ENCODE peak calls at places on chromosomes 7 and 10, in eight cellular contexts. M is GM06990, F is Calu3, R is omental fat pad, X is GM12864, W is fibroblast of the aortic adventitia, B is GM13977, Q is astrocyte of the spinal cord. U is an unnamed sample.

GRCh38 chr10:112280205-112280921 is 2.8 kb upstream of the TECTB start:
- DNase-seq in M (no peak), F (no peak), R (no peak), X (no peak), W (no peak), B (no peak), Q (no peak), U (no peak)

GRCh38 chr7:1395211-1396070 is 63.8 kb downstream of the MICALL2 start:
- DNase-seq in M (no peak), F (no peak), R (no peak), X (no peak), W (no peak), B (no peak), Q (no peak), U (no peak)

GRCh38 chr10:69816963-69817605 is 15.4 kb downstream of the COL13A1 start:
- DNase-seq in M (no peak), F (no peak), R (no peak), X (no peak), W (no peak), B (no peak), Q (no peak), U (peak)

GRCh38 chr10:50375051-50375452 is 123.7 kb upstream of the ASAH2 start:
- DNase-seq in M (no peak), F (peak), R (no peak), X (no peak), W (no peak), B (no peak), Q (no peak), U (no peak)

GRCh38 chr10:10831085-10831484 is 186.6 kb upstream of the CELF2 start:
- DNase-seq in M (no peak), F (no peak), R (peak), X (no peak), W (peak), B (no peak), Q (peak), U (no peak)

GRCh38 chr10:6145414-6145978 is 56.7 kb downstream of the RBM17 start:
- DNase-seq in M (no peak), F (no peak), R (no peak), X (no peak), W (no peak), B (no peak), Q (no peak), U (no peak)

GRCh38 chr10:26555719-26556368 is 117.7 kb downstream of the APBB1IP start:
- DNase-seq in M (no peak), F (peak), R (peak), X (no peak), W (peak), B (no peak), Q (peak), U (no peak)

GRCh38 chr7:39971924-39972323 is 21.9 kb downstream of the CDK13 start:
- DNase-seq in M (peak), F (no peak), R (no peak), X (no peak), W (no peak), B (no peak), Q (no peak), U (no peak)

GRCh38 chr7:40057292-40057691 is 77.1 kb downstream of the MPLKIP start:
- DNase-seq in M (no peak), F (no peak), R (no peak), X (no peak), W (peak), B (no peak), Q (peak), U (no peak)

GRCh38 chr7:139133335-139134139 is 24.0 kb upstream of the ZC3HAV1 start:
- DNase-seq in M (peak), F (peak), R (peak), X (peak), W (peak), B (peak), Q (peak), U (peak)

GRCh38 chr10:77287647-77288120 is 349.9 kb downstream of the KCNMA1 start:
- DNase-seq in M (no peak), F (peak), R (no peak), X (no peak), W (no peak), B (no peak), Q (no peak), U (no peak)

GRCh38 chr10:31515819-31516402 is 196.9 kb downstream of the ZEB1 start:
- DNase-seq in M (no peak), F (no peak), R (no peak), X (no peak), W (peak), B (no peak), Q (no peak), U (no peak)

GRCh38 chr10:3746634-3747033 is 38.4 kb downstream of the KLF6 start:
- DNase-seq in M (no peak), F (no peak), R (no peak), X (no peak), W (no peak), B (no peak), Q (no peak), U (no peak)

GRCh38 chr10:56551037-56551436 is 190.0 kb upstream of the ZWINT start:
- DNase-seq in M (no peak), F (no peak), R (no peak), X (no peak), W (no peak), B (no peak), Q (no peak), U (no peak)

GRCh38 chr10:30055094-30055701 is 4.2 kb downstream of the JCAD start:
- DNase-seq in M (no peak), F (no peak), R (no peak), X (no peak), W (no peak), B (no peak), Q (no peak), U (no peak)

GRCh38 chr10:71036279-71036535 is 147.8 kb upstream of the PCBD1 start:
- DNase-seq in M (no peak), F (no peak), R (no peak), X (no peak), W (no peak), B (no peak), Q (no peak), U (no peak)

GRCh38 chr7:123645516-123645915 is 10.2 kb upstream of the LMOD2 start:
- DNase-seq in M (no peak), F (no peak), R (no peak), X (no peak), W (peak), B (no peak), Q (no peak), U (no peak)

GRCh38 chr7:5614579-5614978 is 166.9 kb downstream of the RNF216 start:
- DNase-seq in M (no peak), F (no peak), R (no peak), X (no peak), W (no peak), B (no peak), Q (no peak), U (no peak)

GRCh38 chr10:87991946-87992345 is 128.5 kb downstream of the PTEN start:
- DNase-seq in M (no peak), F (no peak), R (no peak), X (no peak), W (peak), B (no peak), Q (no peak), U (no peak)

GRCh38 chr10:34194259-34194658 is 620.8 kb downstream of the PARD3 start:
- DNase-seq in M (no peak), F (no peak), R (no peak), X (no peak), W (peak), B (no peak), Q (peak), U (no peak)

GRCh38 chr10:120824864-120825263 is 26.3 kb upstream of the WDR11 start:
- DNase-seq in M (no peak), F (peak), R (no peak), X (peak), W (no peak), B (peak), Q (peak), U (no peak)

GRCh38 chr10:63633677-63634487 is 112.7 kb downstream of the REEP3 start:
- DNase-seq in M (no peak), F (peak), R (no peak), X (no peak), W (peak), B (no peak), Q (peak), U (no peak)

GRCh38 chr10:69449841-69450240 is 1.4 kb upstream of the TSPAN15 start:
- DNase-seq in M (peak), F (peak), R (no peak), X (no peak), W (peak), B (peak), Q (peak), U (no peak)

GRCh38 chr10:101063548-101064414 is 2.0 kb downstream of the KAZALD1 start:
- DNase-seq in M (no peak), F (no peak), R (no peak), X (no peak), W (no peak), B (no peak), Q (no peak), U (no peak)

GRCh38 chr7:139360948-139361307 is 1.2 kb downstream of the LUC7L2 start:
- DNase-seq in M (no peak), F (no peak), R (no peak), X (no peak), W (no peak), B (no peak), Q (no peak), U (no peak)

GRCh38 chr7:77537595-77538185 is 595 bp downstream of the PTPN12 start:
- DNase-seq in M (peak), F (peak), R (no peak), X (no peak), W (no peak), B (peak), Q (no peak), U (peak)

GRCh38 chr7:140607441-140607989 is 33.1 kb downstream of the DENND2A start:
- DNase-seq in M (no peak), F (no peak), R (no peak), X (no peak), W (peak), B (no peak), Q (peak), U (no peak)

GRCh38 chr10:129581836-129582235 is 114.8 kb downstream of the MGMT start:
- DNase-seq in M (no peak), F (no peak), R (no peak), X (no peak), W (no peak), B (no peak), Q (no peak), U (no peak)

GRCh38 chr10:86200269-86200668 is 166.3 kb downstream of the GRID1 start:
- DNase-seq in M (no peak), F (no peak), R (no peak), X (no peak), W (no peak), B (no peak), Q (no peak), U (no peak)

GRCh38 chr10:86204421-86205045 is 162.1 kb downstream of the GRID1 start:
- DNase-seq in M (no peak), F (no peak), R (no peak), X (no peak), W (no peak), B (no peak), Q (no peak), U (no peak)

GRCh38 chr10:86203162-86203905 is 163.3 kb downstream of the GRID1 start:
- DNase-seq in M (no peak), F (peak), R (no peak), X (no peak), W (peak), B (peak), Q (no peak), U (no peak)

GRCh38 chr10:86200867-86201266 is 165.7 kb downstream of the GRID1 start:
- DNase-seq in M (no peak), F (no peak), R (no peak), X (no peak), W (no peak), B (no peak), Q (no peak), U (no peak)

GRCh38 chr10:86202226-86202625 is 164.4 kb downstream of the GRID1 start:
- DNase-seq in M (no peak), F (no peak), R (no peak), X (no peak), W (no peak), B (no peak), Q (no peak), U (no peak)
- TF ChIP-seq CTCF in M (no peak), F (no peak), R (no peak), X (no peak), W (no peak), B (no peak), Q (no peak), U (no peak)

GRCh38 chr7:156082048-156082447 is 269.8 kb upstream of the SHH start:
- DNase-seq in M (no peak), F (no peak), R (no peak), X (no peak), W (no peak), B (no peak), Q (no peak), U (no peak)
- TF ChIP-seq CTCF in M (no peak), F (no peak), R (no peak), X (no peak), W (no peak), B (no peak), Q (no peak), U (no peak)

GRCh38 chr10:49280001-49280408 is 19.0 kb upstream of the C10orf71 start:
- DNase-seq in M (no peak), F (no peak), R (no peak), X (no peak), W (peak), B (no peak), Q (peak), U (peak)

GRCh38 chr10:49282879-49283321 is 16.1 kb upstream of the C10orf71 start:
- DNase-seq in M (no peak), F (no peak), R (no peak), X (no peak), W (no peak), B (no peak), Q (no peak), U (peak)

GRCh38 chr10:49283491-49283890 is 15.5 kb upstream of the C10orf71 start:
- DNase-seq in M (no peak), F (no peak), R (no peak), X (no peak), W (no peak), B (no peak), Q (no peak), U (no peak)

GRCh38 chr10:49282306-49282705 is 16.7 kb upstream of the C10orf71 start:
- DNase-seq in M (no peak), F (no peak), R (no peak), X (no peak), W (no peak), B (no peak), Q (no peak), U (no peak)

DNA sequence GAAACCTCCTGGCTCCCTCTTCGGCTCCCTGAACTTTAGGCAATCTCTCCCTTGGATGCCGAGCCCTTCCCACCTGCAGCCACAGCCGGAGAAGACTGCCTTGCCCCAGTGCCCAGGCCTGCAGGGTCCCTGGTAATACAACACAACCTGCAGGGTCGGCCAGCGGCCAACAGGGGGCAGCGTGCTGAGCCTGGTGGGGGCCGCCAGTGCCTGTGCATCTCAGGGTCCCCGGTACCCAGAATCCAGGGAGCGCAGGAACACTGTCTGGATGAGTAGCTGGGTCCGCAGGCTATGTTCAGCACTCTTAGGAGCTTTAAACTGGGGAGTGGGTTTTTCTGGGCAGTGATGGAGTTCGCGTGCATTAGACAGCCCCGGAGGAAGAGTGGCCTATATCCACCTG is 17.5 kb upstream of the C10orf71 start:
- DNase-seq in M (no peak), F (no peak), R (no peak), X (no peak), W (no peak), B (no peak), Q (no peak), U (peak)
- TF ChIP-seq CTCF in M (peak), F (no peak), R (no peak), X (peak), W (peak), B (peak), Q (peak), U (no peak)

GRCh38 chr10:60899266-60899665 is 44.7 kb downstream of the RHOBTB1 start:
- DNase-seq in M (no peak), F (no peak), R (no peak), X (no peak), W (no peak), B (no peak), Q (no peak), U (no peak)
- TF ChIP-seq CTCF in M (no peak), F (no peak), R (no peak), X (no peak), W (no peak), B (no peak), Q (no peak), U (no peak)

GRCh38 chr7:38294926-38295325 is 21.5 kb upstream of the TARP start:
- DNase-seq in M (no peak), F (no peak), R (no peak), X (no peak), W (no peak), B (no peak), Q (no peak), U (no peak)

GRCh38 chr7:38296059-38296857 is 22.8 kb upstream of the TARP start:
- DNase-seq in M (no peak), F (no peak), R (no peak), X (peak), W (no peak), B (no peak), Q (no peak), U (no peak)

GRCh38 chr7:38291650-38292049 is 18.2 kb upstream of the TARP start:
- DNase-seq in M (no peak), F (no peak), R (no peak), X (no peak), W (no peak), B (no peak), Q (no peak), U (no peak)

GRCh38 chr7:38292442-38292841 is 19.0 kb upstream of the TARP start:
- DNase-seq in M (no peak), F (no peak), R (no peak), X (no peak), W (no peak), B (no peak), Q (no peak), U (no peak)

DNA sequence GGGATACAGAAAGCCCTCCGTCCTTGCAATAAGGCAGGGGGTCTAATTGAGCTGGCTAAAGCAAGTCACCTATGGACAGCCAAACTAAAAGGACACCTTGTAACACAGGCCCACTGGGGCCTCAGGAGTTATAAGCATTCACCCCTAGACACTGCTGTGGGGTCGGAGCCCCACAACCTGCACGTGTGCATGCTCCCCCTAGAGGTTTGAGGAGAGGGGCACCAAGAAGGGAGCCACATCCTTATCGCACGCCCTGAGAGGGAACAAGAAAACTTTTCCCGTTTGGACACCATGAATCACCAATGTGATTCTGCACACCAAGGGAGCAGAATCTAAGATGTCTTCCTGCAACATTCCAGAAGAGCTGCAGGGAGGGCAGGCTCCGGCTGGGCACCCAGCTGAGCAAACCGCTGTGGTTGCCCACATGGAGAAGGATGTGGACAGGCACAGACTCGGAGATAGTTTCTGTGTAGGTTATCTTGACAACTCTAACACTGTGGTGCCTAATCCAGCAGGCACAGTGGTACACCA is 17.7 kb upstream of the TARP start:
- DNase-seq in M (no peak), F (no peak), R (no peak), X (no peak), W (no peak), B (no peak), Q (no peak), U (no peak)
- TF ChIP-seq CTCF in M (peak), F (no peak), R (no peak), X (peak), W (no peak), B (no peak), Q (peak), U (no peak)

GRCh38 chr10:130686680-130687300 is 550.6 kb downstream of the GLRX3 start:
- DNase-seq in M (no peak), F (no peak), R (no peak), X (no peak), W (no peak), B (no peak), Q (no peak), U (no peak)
- TF ChIP-seq CTCF in M (no peak), F (no peak), R (no peak), X (no peak), W (no peak), B (no peak), Q (no peak), U (no peak)

U was measured in natural killer cell.